ENCODE peak calls at places on chromosome 21, in five cellular contexts. One of them, this sample, is unnamed.

GRCh38 chr21:16422702-16423101 is 692.9 kb downstream of the USP25 start:
- DNase-seq in stomach: no peak
- DNase-seq in right lobe of liver: no peak
- DNase-seq in breast epithelium: no peak
- DNase-seq in gastrocnemius medialis: no peak
- DNase-seq in this sample: no peak

GRCh38 chr21:23861908-23862504 is 1745.3 kb downstream of the MRPL39 start:
- DNase-seq in right lobe of liver: no peak
- DNase-seq in breast epithelium: no peak
- DNase-seq in gastrocnemius medialis: no peak
- DNase-seq in stomach: no peak
- DNase-seq in this sample: no peak

GRCh38 chr21:10273196-10273595 is 248.2 kb upstream of the TPTE start:
- DNase-seq in right lobe of liver: no peak
- DNase-seq in gastrocnemius medialis: no peak
- DNase-seq in stomach: no peak
- DNase-seq in breast epithelium: no peak
- DNase-seq in this sample: no peak

GRCh38 chr21:39502631-39503030 is 50.9 kb downstream of the SH3BGR start:
- DNase-seq in breast epithelium: no peak
- DNase-seq in stomach: no peak
- DNase-seq in gastrocnemius medialis: no peak
- DNase-seq in right lobe of liver: no peak
- DNase-seq in this sample: no peak

GRCh38 chr21:31484219-31484618 is 140.2 kb upstream of the TIAM1 start:
- DNase-seq in stomach: no peak
- DNase-seq in right lobe of liver: no peak
- DNase-seq in breast epithelium: no peak
- DNase-seq in gastrocnemius medialis: no peak
- DNase-seq in this sample: no peak

GRCh38 chr21:16084776-16085364 is 355.1 kb downstream of the USP25 start:
- DNase-seq in gastrocnemius medialis: peak; percentile 83
- DNase-seq in right lobe of liver: no peak
- DNase-seq in stomach: no peak
- DNase-seq in breast epithelium: no peak
- DNase-seq in this sample: no peak

GRCh38 chr21:23543334-23543733 is 2063.9 kb downstream of the MRPL39 start:
- DNase-seq in gastrocnemius medialis: no peak
- DNase-seq in right lobe of liver: peak; percentile 74
- DNase-seq in breast epithelium: no peak
- DNase-seq in stomach: no peak
- DNase-seq in this sample: no peak

GRCh38 chr21:32406405-32406804 is 6.1 kb upstream of the EVA1C start:
- DNase-seq in stomach: peak; percentile 43
- DNase-seq in right lobe of liver: peak; percentile 41
- DNase-seq in gastrocnemius medialis: no peak
- DNase-seq in breast epithelium: no peak
- DNase-seq in this sample: peak; percentile 53

GRCh38 chr21:30257773-30258172 is 25.0 kb downstream of the KRTAP24-1 start:
- DNase-seq in right lobe of liver: no peak
- DNase-seq in stomach: no peak
- DNase-seq in gastrocnemius medialis: no peak
- DNase-seq in breast epithelium: no peak
- DNase-seq in this sample: peak; percentile 49

GRCh38 chr21:16891821-16892220 is 621.0 kb upstream of the CXADR start:
- DNase-seq in right lobe of liver: no peak
- DNase-seq in breast epithelium: no peak
- DNase-seq in stomach: no peak
- DNase-seq in gastrocnemius medialis: no peak
- DNase-seq in this sample: no peak

GRCh38 chr21:40291560-40291959 is 424.3 kb downstream of the PCP4 start:
- DNase-seq in gastrocnemius medialis: no peak
- DNase-seq in breast epithelium: no peak
- DNase-seq in stomach: no peak
- DNase-seq in right lobe of liver: no peak
- DNase-seq in this sample: no peak

GRCh38 chr21:39188521-39189139 is 5.4 kb upstream of the PSMG1 start:
- DNase-seq in stomach: no peak
- DNase-seq in breast epithelium: no peak
- DNase-seq in right lobe of liver: no peak
- DNase-seq in gastrocnemius medialis: no peak
- DNase-seq in this sample: no peak

GRCh38 chr21:32322676-32323075 is 24.0 kb downstream of the MRAP start:
- DNase-seq in gastrocnemius medialis: no peak
- DNase-seq in stomach: no peak
- DNase-seq in right lobe of liver: peak; percentile 31
- DNase-seq in breast epithelium: no peak
- DNase-seq in this sample: no peak

GRCh38 chr21:34576043-34576466 is 38.9 kb downstream of the RCAN1 start:
- DNase-seq in gastrocnemius medialis: no peak
- DNase-seq in right lobe of liver: no peak
- DNase-seq in breast epithelium: no peak
- DNase-seq in stomach: no peak
- DNase-seq in this sample: no peak

GRCh38 chr21:39149008-39149407 is 34.2 kb downstream of the PSMG1 start:
- DNase-seq in stomach: no peak
- DNase-seq in gastrocnemius medialis: no peak
- DNase-seq in breast epithelium: no peak
- DNase-seq in right lobe of liver: no peak
- DNase-seq in this sample: no peak

GRCh38 chr21:14273736-14274538 is 58.0 kb downstream of the RBM11 start:
- DNase-seq in gastrocnemius medialis: no peak
- DNase-seq in stomach: peak; percentile 44
- DNase-seq in breast epithelium: peak; percentile 62
- DNase-seq in right lobe of liver: peak; percentile 91
- DNase-seq in this sample: peak; percentile 94

GRCh38 chr21:40511976-40512375 is 335.0 kb downstream of the DSCAM start:
- DNase-seq in breast epithelium: no peak
- DNase-seq in gastrocnemius medialis: no peak
- DNase-seq in right lobe of liver: no peak
- DNase-seq in stomach: no peak
- DNase-seq in this sample: no peak

GRCh38 chr21:32940079-32941014 is 85.4 kb upstream of the OLIG2 start:
- DNase-seq in stomach: peak; percentile 44
- DNase-seq in right lobe of liver: no peak
- DNase-seq in breast epithelium: no peak
- DNase-seq in gastrocnemius medialis: no peak
- DNase-seq in this sample: peak; percentile 58

GRCh38 chr21:21165063-21165645 is 166.9 kb downstream of the NCAM2 start:
- DNase-seq in breast epithelium: no peak
- DNase-seq in right lobe of liver: no peak
- DNase-seq in stomach: no peak
- DNase-seq in gastrocnemius medialis: no peak
- DNase-seq in this sample: no peak

GRCh38 chr21:24395320-24395933 is 1211.9 kb downstream of the MRPL39 start:
- DNase-seq in right lobe of liver: no peak
- DNase-seq in stomach: no peak
- DNase-seq in gastrocnemius medialis: no peak
- DNase-seq in breast epithelium: no peak
- DNase-seq in this sample: no peak

GRCh38 chr21:14900058-14900457 is 164.7 kb downstream of the NRIP1 start:
- DNase-seq in right lobe of liver: no peak
- DNase-seq in stomach: no peak
- DNase-seq in breast epithelium: no peak
- DNase-seq in gastrocnemius medialis: no peak
- DNase-seq in this sample: no peak

GRCh38 chr21:21963911-21964310 is 965.7 kb downstream of the NCAM2 start:
- DNase-seq in breast epithelium: no peak
- DNase-seq in gastrocnemius medialis: no peak
- DNase-seq in stomach: no peak
- DNase-seq in right lobe of liver: no peak
- DNase-seq in this sample: no peak

GRCh38 chr21:33892853-33893252 is 22.8 kb downstream of the ATP5PO start:
- DNase-seq in breast epithelium: no peak
- DNase-seq in right lobe of liver: no peak
- DNase-seq in gastrocnemius medialis: no peak
- DNase-seq in stomach: no peak
- DNase-seq in this sample: no peak

GRCh38 chr21:34022557-34023335 is 50.6 kb upstream of the MRPS6 start:
- DNase-seq in breast epithelium: no peak
- DNase-seq in right lobe of liver: no peak
- DNase-seq in stomach: no peak
- DNase-seq in gastrocnemius medialis: no peak
- DNase-seq in this sample: peak; percentile 47

GRCh38 chr21:34613679-34614442 is 1.1 kb downstream of the RCAN1 start:
- DNase-seq in stomach: no peak
- DNase-seq in breast epithelium: no peak
- DNase-seq in right lobe of liver: peak; percentile 46
- DNase-seq in gastrocnemius medialis: no peak
- DNase-seq in this sample: no peak

GRCh38 chr21:19123525-19123924 is 719.9 kb upstream of the TMPRSS15 start:
- DNase-seq in breast epithelium: no peak
- DNase-seq in stomach: no peak
- DNase-seq in gastrocnemius medialis: no peak
- DNase-seq in right lobe of liver: no peak
- DNase-seq in this sample: no peak

GRCh38 chr21:24445517-24445916 is 1161.8 kb downstream of the MRPL39 start:
- DNase-seq in right lobe of liver: no peak
- DNase-seq in breast epithelium: no peak
- DNase-seq in stomach: no peak
- DNase-seq in gastrocnemius medialis: no peak
- DNase-seq in this sample: no peak

GRCh38 chr21:38807481-38807880 is 1.8 kb downstream of the ETS2 start:
- DNase-seq in breast epithelium: no peak
- DNase-seq in stomach: no peak
- DNase-seq in gastrocnemius medialis: no peak
- DNase-seq in right lobe of liver: no peak
- DNase-seq in this sample: no peak

GRCh38 chr21:20004353-20004752 is 993.9 kb upstream of the NCAM2 start:
- DNase-seq in breast epithelium: no peak
- DNase-seq in right lobe of liver: no peak
- DNase-seq in stomach: no peak
- DNase-seq in gastrocnemius medialis: no peak
- DNase-seq in this sample: no peak

GRCh38 chr21:32514275-32515055 is 70.9 kb downstream of the TCP10L start:
- DNase-seq in right lobe of liver: no peak
- DNase-seq in breast epithelium: no peak
- DNase-seq in gastrocnemius medialis: no peak
- DNase-seq in stomach: no peak
- DNase-seq in this sample: no peak

GRCh38 chr21:40143822-40144525 is 276.7 kb downstream of the PCP4 start:
- DNase-seq in breast epithelium: peak; percentile 61
- DNase-seq in stomach: peak; percentile 60
- DNase-seq in gastrocnemius medialis: no peak
- DNase-seq in right lobe of liver: peak; percentile 53
- DNase-seq in this sample: no peak

GRCh38 chr21:18646114-18646513 is 242.5 kb upstream of the TMPRSS15 start:
- DNase-seq in gastrocnemius medialis: no peak
- DNase-seq in right lobe of liver: no peak
- DNase-seq in stomach: no peak
- DNase-seq in breast epithelium: no peak
- DNase-seq in this sample: no peak

GRCh38 chr21:29920938-29921337 is 18.9 kb downstream of the GRIK1 start:
- DNase-seq in gastrocnemius medialis: no peak
- DNase-seq in stomach: no peak
- DNase-seq in breast epithelium: no peak
- DNase-seq in right lobe of liver: no peak
- DNase-seq in this sample: no peak

GRCh38 chr21:17089121-17089520 is 423.7 kb upstream of the CXADR start:
- DNase-seq in breast epithelium: no peak
- DNase-seq in stomach: no peak
- DNase-seq in right lobe of liver: no peak
- DNase-seq in gastrocnemius medialis: no peak
- DNase-seq in this sample: no peak

GRCh38 chr21:29939859-29940245 is at the start of gene GRIK1:
- DNase-seq in stomach: no peak
- DNase-seq in right lobe of liver: no peak
- DNase-seq in gastrocnemius medialis: no peak
- DNase-seq in breast epithelium: no peak
- DNase-seq in this sample: no peak

GRCh38 chr21:14744368-14744767 is 198.3 kb upstream of the SAMSN1 start:
- DNase-seq in gastrocnemius medialis: no peak
- DNase-seq in stomach: no peak
- DNase-seq in right lobe of liver: no peak
- DNase-seq in breast epithelium: no peak
- DNase-seq in this sample: no peak

DNA sequence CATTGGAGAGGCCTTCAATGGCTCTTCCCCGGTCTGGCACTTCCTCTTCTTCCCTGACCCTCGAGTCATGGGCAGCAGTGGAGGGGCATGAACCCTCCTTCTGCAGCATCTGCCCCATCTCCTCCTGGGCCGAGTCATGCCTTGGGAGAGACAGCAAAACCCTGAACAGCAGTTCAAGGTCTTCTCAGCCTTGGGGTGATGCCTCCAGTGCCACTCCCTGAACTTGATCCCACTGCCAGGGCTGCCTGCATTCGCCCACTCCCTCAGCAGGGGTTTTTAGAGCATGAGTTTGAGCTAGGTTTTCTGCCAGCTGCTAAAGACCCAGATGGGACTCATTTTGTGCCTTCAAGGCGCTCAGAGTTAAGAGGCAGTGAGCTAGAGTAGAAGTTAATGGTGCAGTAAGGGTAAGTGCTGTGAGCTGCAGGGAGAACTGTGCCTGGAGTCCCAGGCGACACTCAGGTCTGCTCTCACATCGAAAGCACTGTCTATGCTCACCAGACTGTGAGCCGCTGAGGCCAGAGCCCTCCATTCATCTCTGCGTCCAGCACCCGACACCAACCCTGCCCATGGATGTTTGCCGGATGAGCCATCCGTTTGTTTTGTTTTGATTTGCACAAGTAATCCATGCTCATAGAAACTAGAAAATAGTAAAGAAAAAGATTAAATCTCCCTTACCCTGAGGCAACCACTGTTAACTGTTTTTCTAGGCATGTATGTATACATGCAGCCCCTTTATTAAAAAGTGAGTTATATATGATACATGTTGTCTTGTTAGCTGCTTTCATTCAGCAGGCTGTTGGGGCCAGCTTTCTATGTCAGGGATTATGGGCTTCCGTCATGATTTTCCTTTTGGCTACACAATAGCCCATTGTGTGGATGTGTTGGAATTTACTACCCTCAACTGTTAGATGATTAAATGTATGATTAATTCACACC is 67.9 kb downstream of the VPS26C start:
- DNase-seq in right lobe of liver: no peak
- DNase-seq in gastrocnemius medialis: no peak
- DNase-seq in stomach: no peak
- DNase-seq in breast epithelium: no peak
- DNase-seq in this sample: no peak
- TF ChIP-seq POLR2A in right lobe of liver: no peak
- TF ChIP-seq POLR2A in gastrocnemius medialis: no peak
- TF ChIP-seq POLR2A in stomach: no peak
- TF ChIP-seq POLR2A in breast epithelium: no peak
- TF ChIP-seq POLR2A in this sample: no peak

GRCh38 chr21:41634858-41635257 is 126.9 kb upstream of the TMPRSS2 start:
- DNase-seq in gastrocnemius medialis: no peak
- DNase-seq in right lobe of liver: no peak
- DNase-seq in stomach: no peak
- DNase-seq in breast epithelium: no peak
- DNase-seq in this sample: no peak
- H3K27ac ChIP-seq in gastrocnemius medialis: no peak overlapping the region
- H3K27ac ChIP-seq in right lobe of liver: no peak overlapping the region
- H3K27ac ChIP-seq in stomach: no peak overlapping the region
- H3K27ac ChIP-seq in breast epithelium: peak overlapping the region; percentile 78
- H3K27ac ChIP-seq in this sample: no peak overlapping the region

GRCh38 chr21:45323487-45324380 is 36.0 kb upstream of the POFUT2 start:
- DNase-seq in stomach: no peak
- DNase-seq in breast epithelium: no peak
- DNase-seq in gastrocnemius medialis: no peak
- DNase-seq in right lobe of liver: peak; percentile 36
- DNase-seq in this sample: no peak
- H3K4me1 ChIP-seq in stomach: peaks cover 30% of the 10 kb centered on the region
- H3K4me1 ChIP-seq in breast epithelium: no peaks in the 10 kb centered on the region
- H3K4me1 ChIP-seq in gastrocnemius medialis: peaks cover 18% of the 10 kb centered on the region
- H3K4me1 ChIP-seq in right lobe of liver: no peaks in the 10 kb centered on the region
- H3K4me1 ChIP-seq in this sample: no peaks in the 10 kb centered on the region

GRCh38 chr21:35791541-35792335 is 268.6 kb downstream of the SETD4 start:
- DNase-seq in stomach: no peak
- DNase-seq in right lobe of liver: no peak
- DNase-seq in gastrocnemius medialis: no peak
- DNase-seq in breast epithelium: no peak
- DNase-seq in this sample: no peak
- TF ChIP-seq POLR2A in stomach: no peak
- TF ChIP-seq POLR2A in right lobe of liver: no peak
- TF ChIP-seq POLR2A in gastrocnemius medialis: no peak
- TF ChIP-seq POLR2A in breast epithelium: no peak
- TF ChIP-seq POLR2A in this sample: no peak

This sample was measured in Peyer's patch.